ENCODE peak calls at places on chromosomes 2 and 18, in eight cellular contexts. P is islet precursor cell, T is activated T-cell treated with anti-CD3 and anti-CD28 coated beads for 24 hours, Z is AG09309, C is K562, X is PC-3, W is NB4, F is NCI-H2029 treated with DMSO at 0.1 percent for 48 hours. J is an unnamed sample.

GRCh38 chr2:70003093-70003830 is 41.8 kb upstream of the ASPRV1 start:
- DNase-seq in P (no peak), T (no peak), Z (no peak), C (no peak), X (no peak), W (no peak), F (no peak), J (no peak)

GRCh38 chr2:135744761-135745314 is 3.2 kb downstream of the UBXN4 start:
- DNase-seq in P (peak), T (peak), Z (no peak), C (peak), X (peak), W (peak), F (no peak), J (no peak)

GRCh38 chr18:34600118-34600517 is 110.0 kb upstream of the DTNA start:
- DNase-seq in P (no peak), T (no peak), Z (no peak), C (no peak), X (peak), W (no peak), F (no peak), J (no peak)

GRCh38 chr2:38554973-38555595 is 47.6 kb downstream of the HNRNPLL start:
- DNase-seq in P (no peak), T (no peak), Z (no peak), C (peak), X (peak), W (peak), F (no peak), J (no peak)

GRCh38 chr2:134843968-134844367 is 5.6 kb downstream of the ACMSD start:
- DNase-seq in P (no peak), T (no peak), Z (no peak), C (no peak), X (peak), W (no peak), F (no peak), J (no peak)

GRCh38 chr2:217150236-217150635 is 290.4 kb upstream of the TNP1 start:
- DNase-seq in P (no peak), T (no peak), Z (peak), C (no peak), X (no peak), W (no peak), F (no peak), J (no peak)

GRCh38 chr18:48026216-48026615 is 95.8 kb upstream of the SMAD2 start:
- DNase-seq in P (peak), T (no peak), Z (no peak), C (no peak), X (no peak), W (no peak), F (no peak), J (no peak)

GRCh38 chr2:38146917-38147307 is 71.0 kb upstream of the CYP1B1 start:
- DNase-seq in P (peak), T (no peak), Z (peak), C (peak), X (peak), W (peak), F (no peak), J (no peak)

GRCh38 chr18:59065684-59066083 is 74.0 kb upstream of the SEC11C start:
- DNase-seq in P (no peak), T (no peak), Z (no peak), C (no peak), X (peak), W (no peak), F (no peak), J (no peak)

GRCh38 chr2:165898381-165898780 is 55.2 kb downstream of the TTC21B start:
- DNase-seq in P (peak), T (no peak), Z (peak), C (no peak), X (peak), W (peak), F (no peak), J (no peak)

GRCh38 chr2:69154031-69154430 is 141.1 kb downstream of the ANTXR1 start:
- DNase-seq in P (no peak), T (no peak), Z (peak), C (no peak), X (no peak), W (no peak), F (no peak), J (no peak)

GRCh38 chr2:232487385-232488096 is at the start of gene ECEL1:
- DNase-seq in P (no peak), T (no peak), Z (no peak), C (no peak), X (no peak), W (peak), F (no peak), J (no peak)

GRCh38 chr2:28445448-28446258 is 50.2 kb upstream of the PLB1 start:
- DNase-seq in P (peak), T (peak), Z (peak), C (peak), X (peak), W (peak), F (no peak), J (peak)

GRCh38 chr2:38522754-38523349 is 79.9 kb downstream of the HNRNPLL start:
- DNase-seq in P (no peak), T (no peak), Z (no peak), C (no peak), X (no peak), W (no peak), F (no peak), J (no peak)

J was measured in stimulated activated CD4-positive, alpha-beta T cell treated with anti-CD3 and anti-CD28 coated beads, TNF-alpha, amount 100 ng/mL, for 24 hours.